ENCODE peak calls at places on chromosomes 12 and 14, in eight cellular contexts. D is CD8-positive, alpha-beta T cell; Y is heart right ventricle; M is upper lobe of left lung; P is HCT116; Z is neural progenitor cell; J is mammary epithelial cell; O is lower lobe of right lung. N is an unnamed sample.

GRCh38 chr14:59377991-59378720 is 87.0 kb downstream of the GPR135 start:
- DNase-seq in D (no peak), Y (peak; percentile 20), M (no peak), P (no peak), Z (no peak), J (no peak), O (no peak), N (no peak)

GRCh38 chr12:124411953-124412645 is 117.2 kb downstream of the RFLNA start:
- DNase-seq in D (no peak), Y (no peak), M (no peak), P (no peak), Z (no peak), J (no peak), O (no peak), N (no peak)

GRCh38 chr12:49883065-49883464 is 20.6 kb downstream of the FAIM2 start:
- DNase-seq in D (no peak), Y (no peak), M (no peak), P (no peak), Z (peak; percentile 71), J (no peak), O (peak; percentile 19), N (peak; percentile 85)

GRCh38 chr14:71591929-71592328 is 340.3 kb upstream of the RGS6 start:
- DNase-seq in D (no peak), Y (no peak), M (no peak), P (peak; percentile 16), Z (no peak), J (peak; percentile 78), O (no peak), N (no peak)

GRCh38 chr12:129552996-129553750 is 350.7 kb downstream of the TMEM132D start:
- DNase-seq in D (no peak), Y (no peak), M (no peak), P (no peak), Z (no peak), J (no peak), O (no peak), N (peak; percentile 17)

GRCh38 chr12:110689002-110689600 is at the start of gene HVCN1:
- DNase-seq in D (peak; percentile 36), Y (peak; percentile 75), M (peak; percentile 66), P (no peak), Z (peak; percentile 82), J (no peak), O (peak; percentile 80), N (peak; percentile 92)

GRCh38 chr12:84069079-84069661 is 843.4 kb downstream of the SLC6A15 start:
- DNase-seq in D (no peak), Y (no peak), M (no peak), P (no peak), Z (no peak), J (no peak), O (no peak), N (no peak)

GRCh38 chr12:31985832-31986231 is 26.6 kb downstream of the RESF1 start:
- DNase-seq in D (no peak), Y (no peak), M (no peak), P (no peak), Z (no peak), J (no peak), O (no peak), N (no peak)

GRCh38 chr12:92927436-92928116 is 1.5 kb downstream of the EEA1 start:
- DNase-seq in D (no peak), Y (no peak), M (no peak), P (no peak), Z (peak; percentile 45), J (peak; percentile 75), O (no peak), N (no peak)

GRCh38 chr12:102702447-102703114 is 214.5 kb downstream of the PAH start:
- DNase-seq in D (no peak), Y (peak; percentile 23), M (peak; percentile 49), P (peak; percentile 36), Z (peak; percentile 37), J (peak; percentile 20), O (no peak), N (peak; percentile 83)

GRCh38 chr14:26808407-26808806 is 210.6 kb upstream of the NOVA1 start:
- DNase-seq in D (no peak), Y (no peak), M (no peak), P (no peak), Z (no peak), J (no peak), O (no peak), N (no peak)

GRCh38 chr14:103110681-103111296 is 12.5 kb upstream of the TNFAIP2 start:
- DNase-seq in D (no peak), Y (no peak), M (no peak), P (no peak), Z (no peak), J (no peak), O (no peak), N (no peak)

GRCh38 chr12:18084080-18084479 is 5.9 kb downstream of the RERGL start:
- DNase-seq in D (no peak), Y (no peak), M (no peak), P (no peak), Z (no peak), J (no peak), O (no peak), N (no peak)

GRCh38 chr14:57136669-57137068 is 132.0 kb downstream of the EXOC5 start:
- DNase-seq in D (no peak), Y (peak; percentile 9), M (no peak), P (no peak), Z (no peak), J (no peak), O (no peak), N (peak; percentile 49)

GRCh38 chr14:53001787-53002378 is 51.0 kb upstream of the FERMT2 start:
- DNase-seq in D (no peak), Y (no peak), M (no peak), P (no peak), Z (no peak), J (no peak), O (no peak), N (no peak)

GRCh38 chr14:33914676-33915516 is 36.0 kb downstream of the EGLN3 start:
- DNase-seq in D (no peak), Y (no peak), M (no peak), P (peak; percentile 79), Z (no peak), J (peak; percentile 68), O (no peak), N (peak; percentile 73)

GRCh38 chr12:113003631-113004030 is 25.3 kb downstream of the OAS2 start:
- DNase-seq in D (no peak), Y (no peak), M (no peak), P (no peak), Z (no peak), J (no peak), O (no peak), N (no peak)

GRCh38 chr14:75487155-75487671 is 35.1 kb upstream of the BATF start:
- DNase-seq in D (no peak), Y (no peak), M (no peak), P (no peak), Z (no peak), J (peak; percentile 76), O (no peak), N (no peak)

GRCh38 chr14:58283730-58284129 is 14.6 kb upstream of the ARID4A start:
- DNase-seq in D (no peak), Y (no peak), M (no peak), P (no peak), Z (no peak), J (no peak), O (no peak), N (no peak)

DNA sequence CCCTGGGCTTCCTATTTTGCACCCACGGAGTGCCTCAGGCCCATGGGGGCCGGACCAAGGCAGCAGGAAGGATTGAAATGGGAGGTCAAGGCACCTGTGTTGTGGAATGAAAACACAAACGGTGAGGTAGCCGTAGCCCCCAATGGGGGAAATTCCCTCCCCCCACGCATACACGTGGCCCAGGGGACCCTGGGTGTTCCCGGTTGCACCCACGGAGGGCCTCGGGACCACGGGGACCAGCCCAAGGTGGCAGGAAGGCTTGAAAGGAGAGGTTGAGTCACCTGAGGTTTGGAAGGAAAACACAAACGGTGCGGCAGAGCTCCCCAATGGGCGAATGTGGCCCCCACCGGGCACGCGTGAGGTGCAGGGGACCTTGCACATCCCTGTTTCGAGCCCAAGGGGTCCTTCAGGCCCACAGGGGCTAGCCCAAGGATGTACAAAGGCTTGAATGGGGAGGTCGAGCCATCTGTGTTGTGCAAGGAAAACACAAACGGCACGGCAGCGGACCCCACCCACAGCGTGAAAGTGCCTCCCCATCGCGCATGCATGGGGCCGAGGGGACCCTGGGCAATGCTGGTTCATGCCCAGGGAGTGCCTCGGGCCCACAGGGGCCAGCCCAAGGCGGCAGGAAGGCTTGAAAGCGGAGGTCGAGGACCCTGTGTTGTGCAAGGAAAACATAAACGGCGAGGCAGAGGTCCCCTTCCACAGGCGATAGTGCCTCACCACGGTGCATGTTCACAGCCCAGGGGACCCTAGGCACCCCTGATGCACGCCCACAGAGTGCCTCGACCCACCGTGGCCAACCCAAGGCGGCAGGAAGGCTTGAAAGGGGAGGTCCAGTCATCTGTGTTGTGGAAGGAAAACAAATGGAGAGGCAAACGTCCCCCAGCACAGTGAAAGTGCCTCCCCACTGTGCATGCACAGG is 376.7 kb downstream of the ALG10 start:
- DNase-seq in D (no peak), Y (peak; percentile 1), M (peak; percentile 12), P (no peak), Z (no peak), J (no peak), O (peak; percentile 27), N (peak; percentile 22)
- H3K9me3 ChIP-seq in D (no peaks in the 10 kb centered on the region), Y (peaks cover 3% of the 10 kb centered on the region), M (no peaks in the 10 kb centered on the region), P (no peaks in the 10 kb centered on the region), Z (no peaks in the 10 kb centered on the region), J (peaks cover 47% of the 10 kb centered on the region), O (peaks cover 15% of the 10 kb centered on the region), N (peaks cover 21% of the 10 kb centered on the region)

GRCh38 chr12:80763874-80764273 is 47.2 kb downstream of the MYF5 start:
- DNase-seq in D (no peak), Y (no peak), M (no peak), P (peak; percentile 39), Z (peak; percentile 74), J (peak; percentile 16), O (no peak), N (peak; percentile 68)
- TF ChIP-seq CTCF in D (no peak), Y (peak; percentile 16), M (peak; percentile 39), P (peak; percentile 62), Z (peak; percentile 80), J (peak; percentile 39), O (peak; percentile 59), N (peak; percentile 85)

DNA sequence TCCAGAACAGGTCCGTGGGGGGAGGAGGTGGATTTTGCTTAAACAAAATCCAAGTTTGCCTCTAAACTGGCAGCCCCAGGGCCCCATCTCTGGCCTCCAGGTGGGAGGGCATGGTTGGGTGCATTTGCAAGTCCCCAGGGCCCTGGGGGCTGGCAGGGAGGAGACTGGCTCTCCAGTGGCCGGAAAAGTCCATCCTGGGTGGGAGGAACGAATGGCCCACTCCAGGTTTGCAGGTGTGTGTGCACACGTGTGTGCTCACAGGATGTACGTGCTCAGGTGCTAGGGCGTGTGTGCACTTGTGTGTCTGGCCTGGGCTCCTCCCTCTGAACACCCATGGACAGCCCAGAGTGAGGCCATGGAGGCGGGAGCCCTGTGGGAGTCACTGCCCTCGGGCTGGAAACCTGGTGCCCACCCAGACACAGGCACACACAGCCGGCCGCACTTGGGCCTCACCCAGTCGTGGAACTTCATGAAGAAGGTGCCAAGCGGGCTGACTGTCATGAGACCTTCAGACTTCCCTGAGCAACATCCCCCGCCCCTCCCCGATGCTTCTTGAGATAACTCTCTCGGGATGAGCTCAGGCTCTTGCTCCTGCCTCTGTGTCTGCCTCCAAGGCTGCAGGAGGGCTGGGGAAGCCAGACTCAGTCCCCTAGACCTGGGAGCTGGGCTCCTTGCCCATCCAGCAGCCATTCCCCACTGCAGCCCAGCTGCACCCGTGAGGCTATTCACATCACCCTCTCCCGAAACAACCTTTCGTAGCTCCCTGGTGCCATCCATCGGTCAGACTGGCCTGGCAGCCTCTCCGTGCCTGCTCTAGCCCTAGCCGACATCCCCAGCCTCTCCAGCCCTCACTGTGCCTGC is 9.4 kb downstream of the AHNAK2 start:
- DNase-seq in D (no peak), Y (no peak), M (no peak), P (no peak), Z (peak; percentile 37), J (peak; percentile 95), O (peak; percentile 47), N (peak; percentile 70)
- H3K27ac ChIP-seq in D (no peak overlapping the region), Y (peak overlapping the region; percentile 78), M (peak overlapping the region; percentile 75), P (peak overlapping the region; percentile 98), Z (no peak overlapping the region), J (peak overlapping the region; percentile 98), O (peak overlapping the region; percentile 60), N (no peak overlapping the region)

GRCh38 chr14:39621223-39621622 is 189.0 kb upstream of the FBXO33 start:
- DNase-seq in D (no peak), Y (no peak), M (no peak), P (no peak), Z (no peak), J (no peak), O (no peak), N (no peak)
- H3K9me3 ChIP-seq in D (no peaks in the 10 kb centered on the region), Y (peaks cover 4% of the 10 kb centered on the region), M (no peaks in the 10 kb centered on the region), P (no peaks in the 10 kb centered on the region), Z (peaks cover 6% of the 10 kb centered on the region), J (peaks cover 19% of the 10 kb centered on the region), O (peaks cover 4% of the 10 kb centered on the region), N (peaks cover 9% of the 10 kb centered on the region)